ENCODE peak calls at places on chromosomes 13 and 19, in six cellular contexts. Z is CD4-positive, alpha-beta T cell; R is mucosa of descending colon; G is NCI-H1105 treated with DMSO at 0.1 percent for 48 hours; M is stimulated activated CD4-positive, alpha-beta T cell treated with anti-CD3 and anti-CD28 coated beads, Interleukin-2, amount 100 ng/mL, for 48 hours; V is IMR-90. E is an unnamed sample.

GRCh38 chr19:8145969-8146368 is 3.4 kb downstream of the FBN3 start:
- DNase-seq in Z (no peak), R (no peak), G (no peak), M (no peak), V (no peak), E (peak)

GRCh38 chr19:38213911-38214625 is 10.0 kb downstream of the DPF1 start:
- DNase-seq in Z (peak), R (no peak), G (no peak), M (peak), V (peak), E (peak)

GRCh38 chr19:3135961-3136683 is at the start of gene GNA15:
- DNase-seq in Z (no peak), R (peak), G (no peak), M (peak), V (no peak), E (no peak)

GRCh38 chr13:59991395-59991794 is 172.3 kb downstream of the DIAPH3 start:
- DNase-seq in Z (no peak), R (no peak), G (no peak), M (no peak), V (no peak), E (no peak)

GRCh38 chr13:21583496-21583895 is 20.5 kb downstream of the MICU2 start:
- DNase-seq in Z (no peak), R (no peak), G (no peak), M (no peak), V (peak), E (no peak)

GRCh38 chr19:58381460-58382220 is 810 bp upstream of the ZNF837 start:
- DNase-seq in Z (no peak), R (peak), G (no peak), M (no peak), V (no peak), E (no peak)

GRCh38 chr13:110466261-110466660 is 95.3 kb downstream of the RAB20 start:
- DNase-seq in Z (no peak), R (no peak), G (no peak), M (no peak), V (no peak), E (no peak)

GRCh38 chr13:79988573-79988972 is 352.4 kb downstream of the SPRY2 start:
- DNase-seq in Z (no peak), R (peak), G (no peak), M (no peak), V (peak), E (no peak)

GRCh38 chr13:43446126-43446525 is 340.6 kb downstream of the ENOX1 start:
- DNase-seq in Z (no peak), R (no peak), G (no peak), M (no peak), V (no peak), E (no peak)